ENCODE peak calls at places on chromosomes 12 and 14, in ten cellular contexts. J is astrocyte of the spinal cord, Q is cardiac muscle cell, D is transverse colon, F is lower leg skin, T is fibroblast of lung, C is bronchial epithelial cell, E is GM10248, N is ovary, Z is PC-3. S is an unnamed sample.

GRCh38 chr12:3757261-3757660 is 4.4 kb upstream of the CRACR2A start:
- DNase-seq in E (no peak), F (peak), T (no peak), Z (no peak), J (no peak), N (no peak), C (no peak), D (peak), Q (no peak), S (no peak)

GRCh38 chr12:80837342-80837978 is 100.3 kb downstream of the LIN7A start:
- DNase-seq in F (no peak), T (peak), N (no peak), C (peak), Z (peak), E (no peak), Q (peak), D (no peak), J (peak), S (peak)

GRCh38 chr12:57452181-57452936 is 2.7 kb upstream of the INHBE start:
- DNase-seq in D (no peak), Q (peak), N (no peak), C (no peak), T (peak), Z (peak), F (no peak), E (peak), J (peak), S (peak)

GRCh38 chr12:117603316-117604113 is 242.1 kb upstream of the NOS1 start:
- DNase-seq in J (no peak), F (no peak), Z (no peak), D (no peak), T (no peak), N (no peak), Q (no peak), C (no peak), E (no peak), S (no peak)

GRCh38 chr12:77742631-77743030 is 88.1 kb upstream of the NAV3 start:
- DNase-seq in Z (peak), J (no peak), E (no peak), C (peak), T (no peak), F (no peak), N (no peak), Q (no peak), D (no peak), S (no peak)

GRCh38 chr12:124422142-124422569 is 127.3 kb downstream of the RFLNA start:
- DNase-seq in D (peak), Q (no peak), J (no peak), F (peak), N (no peak), T (no peak), C (peak), E (no peak), Z (peak), S (no peak)

GRCh38 chr14:60652674-60653387 is 3.6 kb upstream of the SIX1 start:
- DNase-seq in T (no peak), J (no peak), C (no peak), D (no peak), E (no peak), F (no peak), Q (no peak), N (no peak), Z (no peak), S (no peak)

GRCh38 chr14:40417777-40418401 is 985.7 kb upstream of the FBXO33 start:
- DNase-seq in D (no peak), N (no peak), J (no peak), F (no peak), E (peak), C (no peak), T (peak), Z (peak), Q (peak), S (no peak)

GRCh38 chr12:113059071-113059595 is 2.6 kb downstream of the DTX1 start:
- DNase-seq in T (no peak), Z (no peak), F (no peak), Q (no peak), C (no peak), D (no peak), J (no peak), N (no peak), E (no peak), S (no peak)

GRCh38 chr12:121579981-121580868 is 598 bp downstream of the KDM2B start:
- DNase-seq in C (peak), N (peak), E (peak), D (peak), F (peak), J (peak), T (peak), Z (peak), Q (peak), S (peak)

GRCh38 chr14:21868442-21869046 is 194.9 kb upstream of the OR4E1 start:
- DNase-seq in D (peak), E (peak), C (peak), Z (peak), J (peak), Q (peak), F (no peak), T (no peak), N (no peak), S (peak)

GRCh38 chr12:124568431-124569374 is 1.3 kb upstream of the NCOR2 start:
- DNase-seq in E (peak), F (peak), C (peak), J (peak), D (peak), T (peak), N (peak), Q (peak), Z (peak), S (peak)

GRCh38 chr14:60348211-60348610 is 99.2 kb downstream of the PPM1A start:
- DNase-seq in D (no peak), Q (no peak), N (no peak), T (no peak), J (no peak), Z (no peak), E (no peak), C (no peak), F (no peak), S (no peak)

GRCh38 chr12:115941362-115941761 is 336.1 kb downstream of the MED13L start:
- DNase-seq in F (no peak), T (peak), D (no peak), J (peak), N (no peak), E (no peak), Z (peak), C (peak), Q (peak), S (no peak)

GRCh38 chr12:19144985-19145384 is 15.5 kb downstream of the PLEKHA5 start:
- DNase-seq in D (no peak), Z (no peak), C (no peak), N (no peak), J (no peak), T (no peak), Q (no peak), F (no peak), E (no peak), S (no peak)

GRCh38 chr14:31419179-31420012 is 954 bp downstream of the HEATR5A start:
- DNase-seq in Q (peak), D (no peak), C (peak), N (no peak), T (peak), F (no peak), E (no peak), J (peak), Z (no peak), S (peak)

GRCh38 chr12:121240484-121241202 is 30.7 kb downstream of the P2RX4 start:
- DNase-seq in Q (peak), C (no peak), N (peak), E (peak), D (peak), F (peak), Z (no peak), J (peak), T (peak), S (no peak)

GRCh38 chr12:89783321-89784060 is 74.9 kb upstream of the ATP2B1 start:
- DNase-seq in E (no peak), J (peak), N (no peak), T (peak), D (no peak), Q (peak), F (no peak), C (no peak), Z (peak), S (no peak)

GRCh38 chr12:95815635-95816212 is 25.2 kb upstream of the NTN4 start:
- DNase-seq in E (peak), N (no peak), F (no peak), Q (peak), T (peak), D (no peak), C (peak), J (peak), Z (peak), S (peak)

GRCh38 chr12:5171701-5172100 is 128.0 kb downstream of the KCNA5 start:
- DNase-seq in Q (peak), D (peak), N (no peak), E (no peak), C (peak), F (no peak), J (peak), Z (peak), T (peak), S (peak)

GRCh38 chr12:21065845-21066244 is 65.1 kb upstream of the SLCO1B1 start:
- DNase-seq in C (no peak), Q (peak), J (peak), Z (peak), D (no peak), E (no peak), T (no peak), N (no peak), F (no peak), S (no peak)

GRCh38 chr12:117047810-117048584 is 51.2 kb downstream of the TESC start:
- DNase-seq in D (no peak), E (no peak), Q (peak), J (peak), T (peak), C (no peak), Z (no peak), N (peak), F (no peak), S (peak)

GRCh38 chr12:12510141-12510540 is 52.5 kb downstream of the DUSP16 start:
- DNase-seq in C (peak), N (no peak), D (no peak), Z (peak), T (peak), Q (peak), E (no peak), J (no peak), F (no peak), S (peak)

GRCh38 chr12:116201908-116202307 is 75.6 kb downstream of the MED13L start:
- DNase-seq in D (no peak), C (no peak), N (no peak), J (peak), Q (no peak), E (no peak), T (peak), Z (no peak), F (no peak), S (peak)

GRCh38 chr12:71731439-71732356 is 23.0 kb upstream of the RAB21 start:
- DNase-seq in E (no peak), C (no peak), T (peak), D (no peak), Z (peak), Q (peak), N (no peak), F (no peak), J (peak), S (peak)

GRCh38 chr14:34301107-34301734 is 160.8 kb downstream of the SPTSSA start:
- DNase-seq in Z (peak), J (peak), Q (peak), E (peak), F (no peak), T (peak), C (peak), D (no peak), N (no peak), S (peak)

GRCh38 chr14:104130974-104131651 is 7.3 kb upstream of the KIF26A start:
- DNase-seq in Z (peak), C (peak), N (peak), D (peak), F (no peak), T (no peak), J (no peak), E (peak), Q (peak), S (peak)

GRCh38 chr14:72528059-72528950 is 365.6 kb downstream of the DPF3 start:
- DNase-seq in E (no peak), F (no peak), D (no peak), Q (peak), T (peak), J (peak), N (no peak), Z (peak), C (no peak), S (peak)

GRCh38 chr14:72738181-72738611 is 155.7 kb downstream of the DPF3 start:
- DNase-seq in D (no peak), T (peak), E (no peak), C (no peak), Q (no peak), F (no peak), Z (no peak), N (no peak), J (no peak), S (peak)

GRCh38 chr14:71588028-71588427 is 344.2 kb upstream of the RGS6 start:
- DNase-seq in Z (no peak), J (peak), Q (peak), E (no peak), D (no peak), C (peak), F (no peak), T (peak), N (no peak), S (peak)

GRCh38 chr14:72451081-72451972 is 442.6 kb downstream of the DPF3 start:
- DNase-seq in E (peak), Q (no peak), Z (no peak), F (no peak), N (no peak), C (no peak), T (peak), J (no peak), D (peak), S (no peak)

GRCh38 chr14:76203086-76204001 is 51.6 kb downstream of the GPATCH2L start:
- DNase-seq in Z (peak), D (no peak), E (peak), F (peak), T (peak), N (peak), J (peak), Q (peak), C (peak), S (peak)

GRCh38 chr14:84976805-84977204 is 553.1 kb upstream of the FLRT2 start:
- DNase-seq in T (no peak), Q (no peak), C (no peak), N (no peak), E (no peak), Z (no peak), F (no peak), J (no peak), D (no peak), S (no peak)

GRCh38 chr12:34402899-34403705 is 380.8 kb downstream of the ALG10 start:
- DNase-seq in J (no peak), F (no peak), C (no peak), T (no peak), D (peak), E (peak), Z (no peak), Q (no peak), N (peak), S (no peak)

GRCh38 chr14:35661875-35662274 is 127.9 kb downstream of the INSM2 start:
- DNase-seq in Q (no peak), D (no peak), C (no peak), F (no peak), T (no peak), J (no peak), Z (no peak), E (no peak), N (no peak), S (no peak)

GRCh38 chr14:75886661-75887348 is 95.0 kb downstream of the TGFB3 start:
- DNase-seq in E (no peak), F (peak), N (no peak), Z (no peak), C (peak), T (no peak), D (no peak), J (no peak), Q (peak), S (peak)

GRCh38 chr12:105275997-105276760 is 40.2 kb upstream of the APPL2 start:
- DNase-seq in F (peak), Z (peak), N (no peak), J (no peak), E (no peak), D (no peak), T (no peak), Q (no peak), C (peak), S (no peak)

GRCh38 chr12:2118061-2118460 is 65.3 kb downstream of the CACNA1C start:
- DNase-seq in Z (no peak), F (no peak), J (no peak), T (no peak), E (no peak), D (no peak), Q (no peak), C (no peak), N (no peak), S (no peak)

GRCh38 chr14:30757082-30757481 is 117.3 kb upstream of the COCH start:
- DNase-seq in F (no peak), Q (no peak), N (no peak), Z (no peak), J (no peak), T (no peak), C (no peak), E (no peak), D (no peak), S (no peak)

GRCh38 chr14:64296561-64296960 is 2.4 kb upstream of the ESR2 start:
- DNase-seq in D (no peak), E (no peak), N (no peak), J (peak), Q (peak), C (peak), T (peak), F (no peak), Z (peak), S (no peak)

GRCh38 chr14:64289571-64289970 is 4.6 kb downstream of the ESR2 start:
- DNase-seq in Q (no peak), N (no peak), Z (no peak), T (no peak), J (no peak), E (no peak), D (no peak), F (no peak), C (no peak), S (no peak)

GRCh38 chr14:64294672-64295413 is 672 bp upstream of the ESR2 start:
- DNase-seq in Z (peak), T (peak), D (peak), Q (peak), N (peak), J (peak), E (peak), F (no peak), C (peak), S (peak)

GRCh38 chr14:64292197-64292596 is 2.0 kb downstream of the ESR2 start:
- DNase-seq in T (no peak), D (no peak), Z (no peak), J (no peak), C (no peak), E (no peak), N (no peak), Q (no peak), F (no peak), S (no peak)

DNA sequence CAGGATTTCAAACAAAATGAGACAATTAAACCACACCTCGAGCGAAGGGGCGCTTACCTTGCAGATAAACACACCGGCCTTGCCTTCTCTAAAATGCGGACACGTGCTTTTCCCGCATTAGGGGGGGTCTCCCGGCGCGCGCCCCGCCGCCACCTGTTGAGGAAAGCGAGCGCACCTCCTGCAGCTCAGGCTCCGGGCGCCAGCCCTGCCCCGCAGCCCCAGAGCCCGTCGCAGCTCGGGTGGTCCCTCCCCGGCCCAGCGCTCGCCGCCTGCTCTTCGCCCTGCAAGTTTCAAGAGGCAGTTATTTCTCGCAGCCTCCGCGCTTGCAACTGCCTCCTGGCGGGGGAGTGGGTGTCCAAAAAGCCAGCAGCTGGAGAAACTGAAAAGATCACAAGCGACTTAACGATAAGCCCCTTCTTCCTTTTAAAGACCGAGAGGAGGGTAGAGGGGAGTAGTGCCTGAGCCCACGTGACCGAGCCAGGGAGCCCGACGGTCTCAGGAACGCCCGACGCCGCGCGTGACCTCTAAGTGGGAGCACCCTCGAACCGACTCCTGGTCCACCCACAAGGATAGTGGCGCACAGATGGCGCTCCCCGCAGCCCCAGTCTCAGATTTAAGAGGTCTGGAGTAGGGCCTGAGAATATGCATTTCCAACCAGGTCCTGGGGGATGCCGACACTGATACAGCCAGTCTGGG is at the start of gene ESR2:
- DNase-seq in F (no peak), Z (peak), E (peak), J (peak), D (peak), T (peak), C (peak), N (peak), Q (peak), S (no peak)
- TF ChIP-seq CTCF in F (no peak), Z (peak), E (peak), J (peak), D (no peak), T (peak), C (peak), N (peak), Q (peak), S (no peak)

GRCh38 chr12:44159211-44159610 is 323.3 kb downstream of the TMEM117 start:
- DNase-seq in T (no peak), Q (no peak), N (no peak), F (no peak), E (no peak), J (no peak), Z (no peak), C (no peak), D (no peak), S (no peak)
- TF ChIP-seq CTCF in T (no peak), Q (no peak), N (no peak), F (no peak), E (no peak), J (no peak), Z (no peak), C (no peak), D (no peak), S (no peak)

GRCh38 chr12:131827961-131828534 is at the start of gene MMP17:
- DNase-seq in D (peak), T (peak), F (no peak), N (peak), J (peak), Q (peak), E (peak), C (no peak), Z (peak), S (no peak)
- TF ChIP-seq CTCF in D (no peak), T (peak), F (no peak), N (peak), J (peak), Q (peak), E (peak), C (no peak), Z (no peak), S (peak)

GRCh38 chr12:48542300-48542928 is 17.0 kb downstream of the OR8S1 start:
- DNase-seq in F (no peak), J (no peak), D (peak), E (peak), N (no peak), T (peak), Q (peak), Z (peak), C (peak), S (peak)
- TF ChIP-seq CTCF in F (no peak), J (peak), D (peak), E (peak), N (no peak), T (peak), Q (peak), Z (peak), C (peak), S (peak)